ENCODE peak calls at places on chromosomes 4 and X, in nine cellular contexts. E is NCI-H2081; Y is stimulated activated CD4-positive, alpha-beta T cell treated with anti-CD3 and anti-CD28 coated beads, Interleukin-1b, Interleukin-23, amount 100 ng/mL, for 1 hour; V is PC-3; N is iPS-NIHi11; D is CD4-positive, CD25-positive, alpha-beta regulatory T cell; I is A172; S is GM13977; C is ureter. W is an unnamed sample.

GRCh38 chr4:128191115-128191897 is 96.3 kb downstream of the PGRMC2 start:
- DNase-seq in N (peak), C (peak), E (peak), V (peak), I (peak), D (peak), S (peak), Y (peak), W (no peak)

GRCh38 chr4:100819505-100819904 is 301.7 kb upstream of the EMCN start:
- DNase-seq in E (no peak), S (no peak), V (no peak), C (no peak), N (no peak), D (no peak), I (no peak), Y (no peak), W (no peak)

GRCh38 chrX:134948333-134949241 is 42.2 kb upstream of the SMIM10 start:
- DNase-seq in E (no peak), Y (no peak), D (no peak), V (peak), S (no peak), N (no peak), I (peak), C (no peak), W (no peak)

GRCh38 chr4:8858188-8858924 is 13.3 kb downstream of the HMX1 start:
- DNase-seq in C (no peak), E (no peak), V (no peak), N (no peak), S (no peak), I (no peak), Y (no peak), D (no peak), W (no peak)

GRCh38 chrX:114800719-114801118 is 216.7 kb downstream of the IL13RA2 start:
- DNase-seq in N (no peak), S (no peak), C (no peak), Y (no peak), D (no peak), I (peak), V (peak), E (no peak), W (no peak)

GRCh38 chr4:72604324-72604723 is 35.3 kb upstream of the ADAMTS3 start:
- DNase-seq in S (no peak), Y (no peak), I (no peak), E (no peak), C (no peak), N (no peak), D (no peak), V (peak), W (no peak)

GRCh38 chrX:119602701-119603255 is 3.4 kb downstream of the NKRF start:
- DNase-seq in V (no peak), D (no peak), E (no peak), C (no peak), Y (no peak), N (no peak), I (no peak), S (no peak), W (no peak)

GRCh38 chr4:147683172-147683571 is 791 bp downstream of the PRMT9 start:
- DNase-seq in C (no peak), E (no peak), V (peak), Y (no peak), N (peak), D (peak), I (peak), S (peak), W (no peak)

GRCh38 chr4:119113033-119113655 is 22.5 kb upstream of the MYOZ2 start:
- DNase-seq in Y (no peak), V (peak), C (no peak), E (no peak), I (peak), D (no peak), S (no peak), N (no peak), W (no peak)

GRCh38 chrX:135985974-135986312 is 708 bp downstream of the SLC9A6 start:
- DNase-seq in V (no peak), N (peak), S (peak), E (no peak), C (no peak), D (no peak), I (no peak), Y (no peak), W (no peak)

GRCh38 chr4:182645511-182645910 is 271.7 kb downstream of the DCTD start:
- DNase-seq in C (no peak), I (no peak), D (no peak), N (no peak), V (no peak), Y (no peak), E (no peak), S (no peak), W (no peak)

GRCh38 chr4:120517966-120518365 is 404.6 kb downstream of the PRDM5 start:
- DNase-seq in S (no peak), N (peak), D (no peak), E (no peak), Y (no peak), I (peak), V (peak), C (peak), W (no peak)